ENCODE peak calls at places on chromosomes 1 and 21, in eight cellular contexts. P is neural progenitor cell, T is mammary epithelial cell, M is IMR-90, G is H1, I is HCT116, R is DND-41, J is fibroblast of lung. H is an unnamed sample.

GRCh38 chr1:25816112-25816718 is 3.5 kb upstream of the MTFR1L start:
- DNase-seq in I (no peak), P (no peak), R (no peak), T (no peak), J (no peak), M (no peak), G (no peak), H (no peak)

GRCh38 chr1:151157067-151157531 is 650 bp downstream of the TNFAIP8L2 start:
- DNase-seq in R (peak), G (no peak), J (no peak), P (no peak), M (no peak), T (no peak), I (no peak), H (no peak)

GRCh38 chr1:34049994-34050393 is 115.0 kb downstream of the CSMD2 start:
- DNase-seq in T (no peak), M (no peak), G (no peak), I (no peak), P (no peak), R (no peak), J (no peak), H (no peak)

GRCh38 chr1:71786218-71786617 is 496.1 kb downstream of the NEGR1 start:
- DNase-seq in I (no peak), T (no peak), G (no peak), J (no peak), R (no peak), P (no peak), M (no peak), H (no peak)

GRCh38 chr21:32298148-32298559 is 501 bp upstream of the MRAP start:
- DNase-seq in T (no peak), I (no peak), P (no peak), G (no peak), R (no peak), J (peak), M (peak), H (no peak)

GRCh38 chr1:25458550-25459298 is 28.0 kb downstream of the MACO1 start:
- DNase-seq in I (no peak), T (no peak), R (no peak), J (no peak), M (peak), G (no peak), P (no peak), H (peak)

GRCh38 chr1:66696771-66697170 is 55.5 kb upstream of the DYNLT5 start:
- DNase-seq in I (no peak), P (no peak), G (no peak), M (no peak), R (no peak), J (no peak), T (no peak), H (no peak)

GRCh38 chr1:14117700-14118099 is 417.7 kb downstream of the PRDM2 start:
- DNase-seq in M (no peak), P (no peak), R (no peak), T (no peak), J (no peak), I (no peak), G (no peak), H (no peak)

GRCh38 chr1:152858062-152858461 is 1.7 kb upstream of the LCE7A start:
- DNase-seq in G (no peak), M (no peak), P (no peak), T (peak), J (no peak), R (no peak), I (no peak), H (no peak)

GRCh38 chr1:64861611-64862010 is 104.7 kb downstream of the JAK1 start:
- DNase-seq in J (peak), R (no peak), T (no peak), P (peak), I (no peak), G (peak), M (peak), H (no peak)

GRCh38 chr1:160007577-160008200 is 24.1 kb downstream of the PIGM start:
- DNase-seq in J (peak), T (no peak), R (no peak), G (no peak), P (peak), I (peak), M (peak), H (no peak)

GRCh38 chr1:155017021-155017945 is 14.7 kb downstream of the ZBTB7B start:
- DNase-seq in J (peak), M (peak), T (peak), R (peak), P (peak), I (peak), G (peak), H (peak)

GRCh38 chr1:40226187-40226586 is 21.6 kb upstream of the TMCO2 start:
- DNase-seq in M (no peak), G (no peak), T (no peak), I (no peak), P (no peak), R (no peak), J (no peak), H (no peak)

GRCh38 chr1:29825274-29825940 is 589.1 kb downstream of the PTPRU start:
- DNase-seq in T (no peak), P (no peak), I (no peak), G (peak), J (no peak), R (no peak), M (no peak), H (no peak)

GRCh38 chr1:194105381-194105780 is 919.0 kb upstream of the B3GALT2 start:
- DNase-seq in M (no peak), P (no peak), G (no peak), T (no peak), I (no peak), J (no peak), R (no peak), H (no peak)

GRCh38 chr1:3105167-3105863 is 36.3 kb downstream of the PRDM16 start:
- DNase-seq in R (no peak), M (no peak), P (peak), T (no peak), G (peak), J (no peak), I (no peak), H (peak)

GRCh38 chr1:61581241-61581640 is 143.7 kb downstream of the TM2D1 start:
- DNase-seq in G (no peak), M (no peak), T (no peak), R (no peak), J (no peak), P (no peak), I (no peak), H (no peak)

GRCh38 chr1:15836772-15837669 is 10.5 kb upstream of the SPEN start:
- DNase-seq in R (no peak), I (no peak), G (peak), T (no peak), J (no peak), M (no peak), P (peak), H (no peak)

GRCh38 chr1:6508154-6508875 is 16.8 kb upstream of the PLEKHG5 start:
- DNase-seq in R (no peak), G (no peak), M (no peak), I (no peak), J (no peak), P (no peak), T (no peak), H (no peak)

GRCh38 chr1:201535046-201535777 is 3.7 kb upstream of the NAV1 start:
- DNase-seq in P (no peak), G (no peak), I (peak), J (peak), R (no peak), T (peak), M (peak), H (peak)

GRCh38 chr1:215631489-215631888 is 64.4 kb downstream of the KCTD3 start:
- DNase-seq in P (peak), T (peak), J (no peak), G (no peak), I (no peak), M (peak), R (no peak), H (no peak)

GRCh38 chr1:169250022-169250421 is 117.6 kb downstream of the NME7 start:
- DNase-seq in J (peak), M (peak), P (no peak), T (peak), R (no peak), I (no peak), G (no peak), H (no peak)

GRCh38 chr1:1204998-1205768 is 1.2 kb downstream of the TNFRSF18 start:
- DNase-seq in R (no peak), M (no peak), I (no peak), G (no peak), J (no peak), P (no peak), T (no peak), H (no peak)

GRCh38 chr1:231040800-231041704 is 998 bp upstream of the FAM89A start:
- DNase-seq in I (no peak), J (no peak), R (no peak), G (peak), M (no peak), P (peak), T (no peak), H (no peak)

GRCh38 chr1:36100376-36100775 is 11.7 kb downstream of the ADPRS start:
- DNase-seq in T (no peak), P (no peak), R (no peak), I (no peak), J (no peak), G (no peak), M (no peak), H (no peak)

GRCh38 chr1:63821650-63822049 is 47.8 kb downstream of the ROR1 start:
- DNase-seq in T (peak), I (no peak), R (no peak), P (no peak), M (peak), G (no peak), J (peak), H (peak)

GRCh38 chr21:44461005-44461404 is 5.7 kb downstream of the LRRC3 start:
- DNase-seq in R (no peak), I (no peak), P (no peak), J (no peak), M (no peak), T (no peak), G (no peak), H (no peak)

GRCh38 chr1:5341471-5341870 is 650.8 kb downstream of the NPHP4 start:
- DNase-seq in T (no peak), M (no peak), P (no peak), R (no peak), I (no peak), G (no peak), J (no peak), H (no peak)

GRCh38 chr1:235326719-235327558 is 1.0 kb downstream of the ARID4B start:
- DNase-seq in T (peak), G (peak), I (no peak), J (no peak), M (no peak), P (peak), R (peak), H (no peak)

GRCh38 chr1:19493547-19493946 is 8.2 kb upstream of the CAPZB start:
- DNase-seq in I (no peak), G (no peak), T (no peak), R (no peak), J (no peak), P (no peak), M (no peak), H (no peak)

GRCh38 chr1:78122389-78122788 is 76.6 kb downstream of the GIPC2 start:
- DNase-seq in T (no peak), P (no peak), M (no peak), J (no peak), G (no peak), I (no peak), R (no peak), H (no peak)

DNA sequence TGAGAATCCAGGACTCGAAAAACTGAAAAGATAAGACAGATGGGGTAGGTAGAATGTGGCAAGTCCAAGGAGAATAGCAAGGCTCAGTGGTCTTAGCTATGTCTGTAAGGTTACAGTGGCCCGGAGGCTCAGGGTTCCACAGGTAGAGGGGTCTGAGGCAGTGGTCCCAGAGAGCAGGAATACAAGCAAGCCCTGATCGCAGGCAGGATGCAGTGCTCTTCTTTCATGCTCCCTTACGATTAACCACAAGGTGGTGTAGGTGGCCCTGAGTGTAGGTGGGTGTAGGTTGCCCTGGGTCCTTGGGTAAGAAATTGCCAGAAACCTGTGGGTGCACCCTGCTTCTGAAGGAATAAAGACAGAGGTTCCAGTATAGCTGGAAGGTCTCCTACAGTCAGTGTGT is 99.1 kb upstream of the RAB3GAP2 start:
- DNase-seq in R (no peak), M (no peak), T (no peak), G (no peak), J (no peak), P (peak), I (peak), H (no peak)
- TF ChIP-seq CTCF in R (peak), M (no peak), T (peak), G (peak), J (no peak), P (peak), I (peak), H (no peak)

GRCh38 chr1:186682721-186683120 is 2.5 kb upstream of the PTGS2 start:
- DNase-seq in G (no peak), J (peak), R (no peak), P (no peak), I (no peak), M (peak), T (no peak), H (peak)
- H2AFZ ChIP-seq in G (no peak), J (no peak), R (no peak), P (no peak), I (no peak), M (no peak), T (no peak), H (no peak)

DNA sequence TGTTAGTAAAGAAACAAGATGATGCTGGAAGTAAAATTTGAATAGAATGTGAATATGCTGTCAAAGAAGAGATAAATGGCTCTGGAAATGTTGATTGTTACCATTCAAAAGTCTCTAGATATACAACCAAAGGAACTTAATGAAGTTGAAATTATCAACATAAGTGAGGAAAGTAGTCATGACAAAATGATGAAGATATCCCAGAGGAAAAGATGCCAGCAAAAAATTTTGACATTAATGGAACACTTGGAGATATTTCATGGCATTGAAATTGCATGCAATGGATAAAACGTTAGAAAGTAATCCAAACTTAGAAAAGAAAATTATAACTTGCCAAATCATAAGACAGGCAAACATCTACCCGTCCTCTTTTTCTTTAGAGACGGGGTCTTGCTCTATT is 154.5 kb upstream of the OLFM3 start:
- DNase-seq in R (no peak), M (no peak), I (no peak), T (no peak), P (no peak), J (no peak), G (no peak), H (no peak)
- H3K9ac ChIP-seq in R (no peak), M (no peak), I (no peak), T (no peak), P (no peak), J (no peak), G (no peak), H (no peak)

GRCh38 chr21:16082038-16082816 is 352.4 kb downstream of the USP25 start:
- DNase-seq in G (no peak), J (peak), I (no peak), M (peak), R (no peak), T (no peak), P (peak), H (no peak)
- TF ChIP-seq CTCF in G (peak), J (peak), I (peak), M (peak), R (peak), T (peak), P (peak), H (peak)

GRCh38 chr21:25567472-25567871 is 39.8 kb downstream of the MRPL39 start:
- DNase-seq in J (no peak), I (no peak), R (no peak), T (no peak), P (no peak), M (no peak), G (no peak), H (no peak)
- H2AFZ ChIP-seq in J (no peak), I (no peak), R (no peak), T (no peak), P (no peak), M (no peak), G (no peak), H (no peak)

GRCh38 chr1:162976628-162977027 is 92.5 kb upstream of the RGS4 start:
- DNase-seq in R (no peak), J (no peak), T (peak), I (no peak), G (no peak), P (no peak), M (no peak), H (no peak)

GRCh38 chr1:162974810-162975209 is 94.4 kb upstream of the RGS4 start:
- DNase-seq in R (no peak), I (no peak), G (no peak), M (no peak), J (no peak), T (no peak), P (no peak), H (peak)

GRCh38 chr1:162970021-162970420 is 99.1 kb upstream of the RGS4 start:
- DNase-seq in M (no peak), P (no peak), G (no peak), I (no peak), J (no peak), T (no peak), R (no peak), H (no peak)

GRCh38 chr1:162972768-162973167 is 96.4 kb upstream of the RGS4 start:
- DNase-seq in P (no peak), M (no peak), G (no peak), I (no peak), T (no peak), J (no peak), R (no peak), H (peak)

DNA sequence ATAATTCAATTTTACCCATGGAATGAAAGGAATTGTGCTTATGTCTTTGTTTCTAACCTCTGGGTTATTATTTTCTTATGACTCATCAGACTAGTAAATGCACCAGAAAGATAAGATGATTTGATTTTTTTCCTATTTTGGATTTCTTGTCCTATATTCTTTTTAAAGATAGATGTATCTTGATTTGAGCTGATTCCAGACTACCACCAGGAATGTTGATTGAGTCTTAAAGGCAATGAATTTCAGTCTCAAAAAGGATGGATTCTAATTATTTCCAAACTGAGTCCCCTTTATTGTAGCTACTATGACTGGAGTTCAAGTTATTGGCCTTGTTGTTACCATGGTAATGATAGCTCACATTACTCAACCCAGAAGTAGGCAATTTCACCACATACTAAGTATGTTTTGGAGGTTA is 95.8 kb upstream of the RGS4 start:
- DNase-seq in T (peak), R (no peak), I (no peak), J (peak), P (no peak), M (peak), G (no peak), H (peak)
- H3K9ac ChIP-seq in T (no peak), R (no peak), I (no peak), J (no peak), P (no peak), M (no peak), G (no peak), H (peak)

GRCh38 chr1:185046639-185047038 is 1.3 kb downstream of the RNF2 start:
- DNase-seq in R (no peak), P (no peak), M (no peak), I (no peak), J (no peak), T (no peak), G (no peak), H (no peak)

GRCh38 chr1:185041742-185042141 is 3.6 kb upstream of the RNF2 start:
- DNase-seq in T (no peak), J (no peak), P (no peak), I (no peak), G (no peak), M (no peak), R (no peak), H (no peak)

GRCh38 chr1:185044387-185044786 is 971 bp upstream of the RNF2 start:
- DNase-seq in T (no peak), G (no peak), M (no peak), R (no peak), I (no peak), P (no peak), J (no peak), H (no peak)

GRCh38 chr1:185045793-185046441 is 559 bp downstream of the RNF2 start:
- DNase-seq in G (peak), I (no peak), J (peak), R (peak), M (peak), P (peak), T (peak), H (peak)

DNA sequence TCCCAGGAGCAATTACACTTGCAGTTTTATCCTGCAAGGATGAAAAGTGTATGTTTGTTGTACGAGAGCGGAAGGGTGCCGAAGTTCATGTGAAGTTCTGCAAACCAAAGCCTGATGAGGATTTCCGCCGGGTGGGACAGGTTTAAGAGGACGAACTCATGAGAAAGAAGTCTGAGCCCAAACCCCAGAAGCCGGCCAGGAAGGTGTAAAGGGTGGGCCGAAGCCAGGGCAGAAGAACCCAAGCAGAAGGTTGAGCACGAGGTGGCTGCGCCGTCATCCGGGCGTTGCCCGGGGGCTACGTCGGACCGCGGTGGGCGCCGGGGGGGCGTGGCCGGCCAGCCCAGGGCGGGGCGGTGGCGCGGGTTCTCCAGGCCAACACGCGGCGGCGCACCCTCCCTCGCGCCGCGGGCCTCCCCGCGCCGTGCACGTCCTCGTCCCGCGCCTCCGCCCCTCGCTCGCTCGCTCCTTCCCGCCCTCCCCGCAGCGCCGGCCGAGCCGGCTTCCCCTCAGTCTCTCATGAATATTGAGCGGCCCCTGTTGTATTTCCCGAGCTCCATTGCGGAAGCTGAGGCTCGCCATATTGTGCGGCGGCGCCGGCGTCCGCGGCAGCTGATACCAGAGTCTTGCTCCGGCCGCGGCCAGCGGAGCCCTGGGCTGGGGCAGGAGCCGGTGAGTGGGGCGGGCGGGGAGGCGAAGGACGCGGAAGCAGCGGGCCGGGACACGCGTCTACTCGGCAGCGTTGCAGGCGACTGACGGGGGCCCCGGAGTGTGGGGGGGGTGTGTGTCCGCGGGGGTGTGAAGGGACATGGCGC is at the start of gene RNF2:
- DNase-seq in J (peak), R (peak), P (peak), G (peak), I (peak), M (peak), T (peak), H (peak)
- TF ChIP-seq CTCF in J (no peak), R (peak), P (no peak), G (no peak), I (no peak), M (no peak), T (no peak), H (no peak)